ENCODE peak calls at places on chromosomes 16 and 17, in five cellular contexts. One of them, this sample, is unnamed.

GRCh38 chr17:44361292-44362055 is 2.2 kb downstream of the FAM171A2 start:
- DNase-seq in heart left ventricle: no peak
- DNase-seq in GM10248: no peak
- DNase-seq in Calu3: no peak
- DNase-seq in fibroblast of mammary gland: no peak
- DNase-seq in this sample: no peak

GRCh38 chr17:29039764-29040598 is 3.0 kb upstream of the PIPOX start:
- DNase-seq in heart left ventricle: no peak
- DNase-seq in GM10248: no peak
- DNase-seq in Calu3: no peak
- DNase-seq in fibroblast of mammary gland: peak
- DNase-seq in this sample: no peak

GRCh38 chr17:83181991-83182619 is 102.7 kb downstream of the METRNL start:
- DNase-seq in heart left ventricle: no peak
- DNase-seq in GM10248: no peak
- DNase-seq in Calu3: no peak
- DNase-seq in fibroblast of mammary gland: no peak
- DNase-seq in this sample: no peak

GRCh38 chr17:15321556-15322250 is 19.7 kb downstream of the TEKT3 start:
- DNase-seq in heart left ventricle: no peak
- DNase-seq in GM10248: no peak
- DNase-seq in Calu3: no peak
- DNase-seq in fibroblast of mammary gland: peak
- DNase-seq in this sample: no peak

GRCh38 chr17:57875109-57876022 is 25.5 kb upstream of the MRPS23 start:
- DNase-seq in heart left ventricle: peak
- DNase-seq in GM10248: no peak
- DNase-seq in Calu3: peak
- DNase-seq in fibroblast of mammary gland: peak
- DNase-seq in this sample: no peak

GRCh38 chr16:30902070-30902972 is 5.9 kb downstream of the CTF1 start:
- DNase-seq in heart left ventricle: peak
- DNase-seq in GM10248: peak
- DNase-seq in Calu3: peak
- DNase-seq in fibroblast of mammary gland: peak
- DNase-seq in this sample: peak

GRCh38 chr17:2593846-2594656 is 597 bp downstream of the PAFAH1B1 start:
- DNase-seq in heart left ventricle: peak
- DNase-seq in GM10248: peak
- DNase-seq in Calu3: peak
- DNase-seq in fibroblast of mammary gland: peak
- DNase-seq in this sample: peak

GRCh38 chr16:88331989-88332920 is 50.5 kb upstream of the ZNF469 start:
- DNase-seq in heart left ventricle: peak
- DNase-seq in GM10248: no peak
- DNase-seq in Calu3: peak
- DNase-seq in fibroblast of mammary gland: peak
- DNase-seq in this sample: no peak

GRCh38 chr17:5705081-5705875 is 121.0 kb upstream of the NLRP1 start:
- DNase-seq in heart left ventricle: no peak
- DNase-seq in GM10248: peak
- DNase-seq in Calu3: peak
- DNase-seq in fibroblast of mammary gland: no peak
- DNase-seq in this sample: no peak

GRCh38 chr17:27496501-27496943 is 40.3 kb downstream of the KSR1 start:
- DNase-seq in heart left ventricle: no peak
- DNase-seq in GM10248: peak
- DNase-seq in Calu3: peak
- DNase-seq in fibroblast of mammary gland: no peak
- DNase-seq in this sample: no peak

GRCh38 chr17:80703109-80703508 is 158.5 kb downstream of the RPTOR start:
- DNase-seq in heart left ventricle: no peak
- DNase-seq in GM10248: no peak
- DNase-seq in Calu3: no peak
- DNase-seq in fibroblast of mammary gland: no peak
- DNase-seq in this sample: no peak

GRCh38 chr17:60390223-60390622 is 1.7 kb downstream of the USP32 start:
- DNase-seq in heart left ventricle: no peak
- DNase-seq in GM10248: no peak
- DNase-seq in Calu3: no peak
- DNase-seq in fibroblast of mammary gland: peak
- DNase-seq in this sample: no peak

GRCh38 chr17:28968269-28968913 is 17.1 kb upstream of the PHF12 start:
- DNase-seq in heart left ventricle: peak
- DNase-seq in GM10248: no peak
- DNase-seq in Calu3: no peak
- DNase-seq in fibroblast of mammary gland: no peak
- DNase-seq in this sample: no peak

GRCh38 chr17:36703860-36704266 is 102.5 kb downstream of the MRM1 start:
- DNase-seq in heart left ventricle: peak
- DNase-seq in GM10248: peak
- DNase-seq in Calu3: peak
- DNase-seq in fibroblast of mammary gland: peak
- DNase-seq in this sample: peak

GRCh38 chr16:75319513-75320401 is 68.3 kb upstream of the BCAR1 start:
- DNase-seq in heart left ventricle: no peak
- DNase-seq in GM10248: peak
- DNase-seq in Calu3: no peak
- DNase-seq in fibroblast of mammary gland: peak
- DNase-seq in this sample: peak

GRCh38 chr16:48082516-48082915 is 73.3 kb downstream of the ABCC12 start:
- DNase-seq in heart left ventricle: no peak
- DNase-seq in GM10248: no peak
- DNase-seq in Calu3: no peak
- DNase-seq in fibroblast of mammary gland: peak
- DNase-seq in this sample: no peak

GRCh38 chr16:75575976-75576375 is 9.8 kb downstream of the GABARAPL2 start:
- DNase-seq in heart left ventricle: no peak
- DNase-seq in GM10248: no peak
- DNase-seq in Calu3: no peak
- DNase-seq in fibroblast of mammary gland: no peak
- DNase-seq in this sample: no peak

GRCh38 chr17:19705201-19705600 is 11.2 kb downstream of the SLC47A2 start:
- DNase-seq in heart left ventricle: no peak
- DNase-seq in GM10248: no peak
- DNase-seq in Calu3: no peak
- DNase-seq in fibroblast of mammary gland: no peak
- DNase-seq in this sample: no peak

GRCh38 chr17:15944720-15945492 is at the start of gene ADORA2B:
- DNase-seq in heart left ventricle: peak
- DNase-seq in GM10248: peak
- DNase-seq in Calu3: peak
- DNase-seq in fibroblast of mammary gland: peak
- DNase-seq in this sample: peak

GRCh38 chr16:72908362-72908838 is 139.5 kb downstream of the ZFHX3 start:
- DNase-seq in heart left ventricle: no peak
- DNase-seq in GM10248: no peak
- DNase-seq in Calu3: no peak
- DNase-seq in fibroblast of mammary gland: no peak
- DNase-seq in this sample: no peak

GRCh38 chr17:21024024-21024423 is 18.8 kb downstream of the USP22 start:
- DNase-seq in heart left ventricle: no peak
- DNase-seq in GM10248: no peak
- DNase-seq in Calu3: no peak
- DNase-seq in fibroblast of mammary gland: no peak
- DNase-seq in this sample: no peak

GRCh38 chr16:55568151-55568693 is 1.7 kb downstream of the CAPNS2 start:
- DNase-seq in heart left ventricle: no peak
- DNase-seq in GM10248: no peak
- DNase-seq in Calu3: no peak
- DNase-seq in fibroblast of mammary gland: no peak
- DNase-seq in this sample: no peak

GRCh38 chr16:9900576-9900975 is 281.7 kb downstream of the GRIN2A start:
- DNase-seq in heart left ventricle: no peak
- DNase-seq in GM10248: no peak
- DNase-seq in Calu3: no peak
- DNase-seq in fibroblast of mammary gland: no peak
- DNase-seq in this sample: no peak

GRCh38 chr17:41785876-41786226 is 660 bp downstream of the JUP start:
- DNase-seq in heart left ventricle: no peak
- DNase-seq in GM10248: no peak
- DNase-seq in Calu3: peak
- DNase-seq in fibroblast of mammary gland: no peak
- DNase-seq in this sample: no peak

GRCh38 chr17:77036841-77037381 is 103.9 kb upstream of the SEC14L1 start:
- DNase-seq in heart left ventricle: no peak
- DNase-seq in GM10248: peak
- DNase-seq in Calu3: peak
- DNase-seq in fibroblast of mammary gland: no peak
- DNase-seq in this sample: no peak

GRCh38 chr16:19113577-19114358 is at the start of gene ITPRIPL2:
- DNase-seq in heart left ventricle: peak
- DNase-seq in GM10248: peak
- DNase-seq in Calu3: peak
- DNase-seq in fibroblast of mammary gland: peak
- DNase-seq in this sample: peak

GRCh38 chr16:86931410-86931941 is 353.1 kb downstream of the FOXL1 start:
- DNase-seq in heart left ventricle: peak
- DNase-seq in GM10248: no peak
- DNase-seq in Calu3: no peak
- DNase-seq in fibroblast of mammary gland: peak
- DNase-seq in this sample: no peak

DNA sequence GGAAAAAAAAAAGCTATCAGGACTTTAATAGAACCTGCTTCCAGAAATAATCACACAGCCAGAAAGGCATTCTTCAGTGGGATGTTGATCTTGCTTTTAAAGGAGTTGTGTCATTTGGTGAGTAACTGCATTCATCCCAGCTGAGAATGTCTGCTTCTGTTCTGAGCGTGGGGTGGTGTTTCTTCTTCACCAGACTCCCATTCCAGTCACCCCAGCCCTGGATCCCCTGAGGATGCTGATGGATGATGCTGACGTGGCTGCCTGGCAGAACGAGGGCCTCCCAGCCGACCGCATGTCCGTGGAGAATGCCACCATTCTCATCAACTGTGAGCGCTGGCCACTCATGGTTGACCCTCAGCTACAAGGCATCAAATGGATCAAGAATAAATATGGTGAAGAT is 122.5 kb downstream of the ZNF18 start:
- DNase-seq in heart left ventricle: no peak
- DNase-seq in GM10248: no peak
- DNase-seq in Calu3: no peak
- DNase-seq in fibroblast of mammary gland: no peak
- DNase-seq in this sample: no peak
- TF ChIP-seq CTCF in heart left ventricle: no peak
- TF ChIP-seq CTCF in GM10248: no peak
- TF ChIP-seq CTCF in Calu3: no peak
- TF ChIP-seq CTCF in fibroblast of mammary gland: no peak
- TF ChIP-seq CTCF in this sample: no peak

DNA sequence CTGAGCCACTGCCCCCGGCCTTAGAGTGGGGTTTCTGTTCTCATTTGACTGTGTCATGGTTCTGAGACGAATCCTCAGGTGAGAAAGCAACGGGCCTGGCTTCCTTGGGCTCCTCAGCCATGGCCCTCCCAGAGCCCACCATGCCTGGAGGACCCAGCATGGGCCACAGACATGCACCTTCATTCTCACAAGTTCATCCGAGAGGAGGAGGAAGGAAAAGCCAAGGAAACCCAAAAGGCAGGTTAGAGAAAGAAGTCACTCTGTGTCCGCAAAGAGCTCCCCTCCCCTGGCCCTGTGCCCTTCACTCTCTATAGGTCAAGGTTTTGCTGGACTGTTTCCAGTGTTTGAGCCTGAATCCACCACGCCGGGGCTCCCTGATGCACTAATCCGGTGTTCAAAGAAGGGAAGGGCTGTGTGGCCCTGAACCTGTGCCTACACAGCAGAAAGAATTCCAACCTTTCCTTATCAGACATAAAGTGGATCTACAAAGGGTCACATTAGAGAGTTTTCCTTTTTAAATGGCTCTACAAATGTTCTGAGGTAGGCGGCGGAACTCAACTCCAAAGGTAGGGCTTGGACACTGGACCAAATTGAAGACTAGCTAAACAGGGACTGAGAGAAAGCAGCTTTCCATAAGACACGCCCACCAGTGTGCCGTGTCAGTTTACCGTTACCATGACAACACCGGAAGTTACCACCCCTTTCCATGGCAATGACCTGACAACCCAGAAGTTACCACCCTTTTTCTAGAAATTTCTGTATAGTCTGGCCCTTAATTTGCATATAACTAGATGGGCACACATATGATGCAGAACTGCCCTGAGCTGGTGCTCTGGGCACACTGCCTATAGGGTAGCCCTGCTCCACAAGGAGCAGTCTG is 15.9 kb upstream of the PECAM1 start:
- DNase-seq in heart left ventricle: no peak
- DNase-seq in GM10248: no peak
- DNase-seq in Calu3: peak
- DNase-seq in fibroblast of mammary gland: peak
- DNase-seq in this sample: no peak
- TF ChIP-seq CTCF in heart left ventricle: no peak
- TF ChIP-seq CTCF in GM10248: no peak
- TF ChIP-seq CTCF in Calu3: no peak
- TF ChIP-seq CTCF in fibroblast of mammary gland: no peak
- TF ChIP-seq CTCF in this sample: no peak

GRCh38 chr16:68367440-68367839 is 56.6 kb downstream of the PRMT7 start:
- DNase-seq in heart left ventricle: no peak
- DNase-seq in GM10248: no peak
- DNase-seq in Calu3: no peak
- DNase-seq in fibroblast of mammary gland: no peak
- DNase-seq in this sample: no peak

GRCh38 chr16:68367891-68368601 is 57.2 kb downstream of the PRMT7 start:
- DNase-seq in heart left ventricle: peak
- DNase-seq in GM10248: no peak
- DNase-seq in Calu3: no peak
- DNase-seq in fibroblast of mammary gland: no peak
- DNase-seq in this sample: no peak

GRCh38 chr16:68368602-68368944 is 57.8 kb downstream of the PRMT7 start:
- DNase-seq in heart left ventricle: no peak
- DNase-seq in GM10248: peak
- DNase-seq in Calu3: no peak
- DNase-seq in fibroblast of mammary gland: no peak
- DNase-seq in this sample: peak

GRCh38 chr16:68366062-68366461 is 55.2 kb downstream of the PRMT7 start:
- DNase-seq in heart left ventricle: no peak
- DNase-seq in GM10248: no peak
- DNase-seq in Calu3: no peak
- DNase-seq in fibroblast of mammary gland: no peak
- DNase-seq in this sample: no peak

GRCh38 chr16:68367034-68367433 is 56.2 kb downstream of the PRMT7 start:
- DNase-seq in heart left ventricle: no peak
- DNase-seq in GM10248: peak
- DNase-seq in Calu3: peak
- DNase-seq in fibroblast of mammary gland: peak
- DNase-seq in this sample: peak
- TF ChIP-seq CTCF in heart left ventricle: peak
- TF ChIP-seq CTCF in GM10248: peak
- TF ChIP-seq CTCF in Calu3: peak
- TF ChIP-seq CTCF in fibroblast of mammary gland: peak
- TF ChIP-seq CTCF in this sample: peak

DNA sequence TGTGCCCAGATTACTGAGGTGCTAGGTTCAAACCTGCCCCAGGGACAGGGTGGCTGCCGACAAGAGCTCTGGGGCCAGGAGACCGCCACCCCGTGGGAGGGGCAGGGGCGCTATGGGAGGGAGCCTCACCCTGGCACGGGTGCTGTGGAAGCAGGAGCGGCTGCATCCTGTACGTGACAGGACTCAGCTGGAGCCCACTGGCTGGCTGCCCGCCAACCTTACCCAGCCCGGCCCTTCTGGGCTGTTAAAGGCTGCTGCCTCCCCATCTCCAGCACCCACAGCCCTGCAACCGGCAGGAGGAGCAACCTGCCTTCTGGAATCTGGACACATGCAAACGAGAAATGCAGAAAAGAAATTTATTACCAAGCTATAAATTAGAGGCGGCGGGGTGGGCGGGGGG is 11.2 kb downstream of the PAM16 start:
- DNase-seq in heart left ventricle: no peak
- DNase-seq in GM10248: no peak
- DNase-seq in Calu3: no peak
- DNase-seq in fibroblast of mammary gland: no peak
- DNase-seq in this sample: no peak
- TF ChIP-seq CTCF in heart left ventricle: no peak
- TF ChIP-seq CTCF in GM10248: no peak
- TF ChIP-seq CTCF in Calu3: no peak
- TF ChIP-seq CTCF in fibroblast of mammary gland: no peak
- TF ChIP-seq CTCF in this sample: no peak

This sample was measured in GM13977.